ENCODE peak calls at places on chromosome 3, in eight cellular contexts. F is SJSA1, U is neuronal stem cell, O is heart left ventricle, T is GM12865, K is uterus, G is cardiac fibroblast, J is left lung. D is an unnamed sample.

GRCh38 chr3:90024986-90025385 is 917.6 kb downstream of the EPHA3 start:
- DNase-seq in F (peak), U (no peak), O (no peak), T (no peak), J (no peak), G (no peak), K (no peak), D (no peak)

GRCh38 chr3:14467723-14468620 is 65.6 kb downstream of the SLC6A6 start:
- DNase-seq in G (peak), J (no peak), U (peak), T (peak), F (peak), K (peak), O (no peak), D (no peak)

GRCh38 chr3:5197022-5197421 is 9.5 kb downstream of the EDEM1 start:
- DNase-seq in J (no peak), O (no peak), K (no peak), U (no peak), G (peak), F (no peak), T (no peak), D (no peak)

GRCh38 chr3:139506792-139507191 is 30.5 kb upstream of the RBP2 start:
- DNase-seq in F (no peak), U (no peak), O (no peak), G (no peak), J (no peak), K (no peak), T (no peak), D (no peak)

GRCh38 chr3:12405432-12406272 is 78.6 kb upstream of the TSEN2 start:
- DNase-seq in K (peak), F (peak), J (peak), G (peak), U (no peak), O (peak), T (no peak), D (peak)

GRCh38 chr3:109559389-109559788 is 222.0 kb upstream of the DPPA4 start:
- DNase-seq in K (no peak), F (no peak), G (no peak), O (no peak), T (no peak), J (no peak), U (no peak), D (no peak)

GRCh38 chr3:16101295-16102186 is 72.9 kb upstream of the GALNT15 start:
- DNase-seq in O (no peak), K (no peak), T (peak), F (no peak), G (no peak), J (no peak), U (no peak), D (no peak)

GRCh38 chr3:183148056-183148455 is 14.5 kb downstream of the LAMP3 start:
- DNase-seq in O (no peak), J (no peak), U (no peak), F (peak), G (peak), T (no peak), K (no peak), D (no peak)

GRCh38 chr3:121992601-121993560 is 29.2 kb downstream of the ILDR1 start:
- DNase-seq in O (no peak), T (peak), J (no peak), K (no peak), G (no peak), U (no peak), F (no peak), D (no peak)

GRCh38 chr3:113241292-113242033 is 30.1 kb downstream of the BOC start:
- DNase-seq in F (peak), O (no peak), J (no peak), G (no peak), T (no peak), U (peak), K (peak), D (no peak)

GRCh38 chr3:38354588-38355344 is 8.2 kb downstream of the XYLB start:
- DNase-seq in F (no peak), T (no peak), U (no peak), O (no peak), J (no peak), G (peak), K (no peak), D (no peak)

GRCh38 chr3:38276081-38276916 is 5.8 kb upstream of the SLC22A14 start:
- DNase-seq in K (no peak), G (no peak), O (no peak), T (no peak), U (no peak), F (no peak), J (no peak), D (no peak)

GRCh38 chr3:58177747-58178527 is 32.8 kb downstream of the DNASE1L3 start:
- DNase-seq in F (peak), J (peak), O (peak), K (peak), U (peak), T (peak), G (peak), D (peak)

GRCh38 chr3:134904333-134904771 is 109.3 kb downstream of the EPHB1 start:
- DNase-seq in G (no peak), T (peak), J (no peak), K (no peak), O (no peak), F (no peak), U (no peak), D (no peak)

GRCh38 chr3:16174389-16174788 is at the start of gene GALNT15:
- DNase-seq in G (peak), U (no peak), O (peak), T (no peak), K (peak), J (peak), F (peak), D (peak)

GRCh38 chr3:76025561-76025960 is 240.2 kb upstream of the ZNF717 start:
- DNase-seq in U (no peak), K (no peak), O (no peak), F (no peak), T (no peak), J (no peak), G (no peak), D (no peak)

GRCh38 chr3:47568901-47569300 is 9.8 kb downstream of the CSPG5 start:
- DNase-seq in O (no peak), T (no peak), J (no peak), F (no peak), G (no peak), U (no peak), K (no peak), D (no peak)

GRCh38 chr3:188842628-188843027 is 329.1 kb upstream of the TPRG1 start:
- DNase-seq in J (no peak), O (no peak), U (no peak), K (no peak), T (no peak), F (no peak), G (no peak), D (no peak)

GRCh38 chr3:33915796-33916589 is 117.6 kb downstream of the PDCD6IP start:
- DNase-seq in G (peak), J (no peak), U (no peak), F (no peak), O (no peak), T (peak), K (no peak), D (no peak)

GRCh38 chr3:196471551-196471950 is 32.0 kb downstream of the RNF168 start:
- DNase-seq in G (no peak), T (no peak), F (no peak), K (no peak), U (no peak), J (no peak), O (no peak), D (no peak)

GRCh38 chr3:183392166-183393034 is 36.0 kb downstream of the MCF2L2 start:
- DNase-seq in J (no peak), T (no peak), K (no peak), O (no peak), U (no peak), F (no peak), G (peak), D (no peak)

GRCh38 chr3:185732782-185733181 is 92.1 kb downstream of the IGF2BP2 start:
- DNase-seq in K (no peak), F (peak), T (no peak), O (no peak), U (no peak), G (peak), J (no peak), D (no peak)

GRCh38 chr3:143280984-143281383 is 161.4 kb downstream of the CHST2 start:
- DNase-seq in F (no peak), G (no peak), J (no peak), T (no peak), U (no peak), K (no peak), O (no peak), D (no peak)

GRCh38 chr3:77887611-77888010 is 847.7 kb downstream of the ROBO2 start:
- DNase-seq in O (no peak), G (no peak), J (no peak), U (no peak), F (no peak), K (no peak), T (no peak), D (no peak)

GRCh38 chr3:5728085-5728484 is 540.6 kb downstream of the EDEM1 start:
- DNase-seq in O (no peak), T (no peak), K (no peak), U (no peak), F (no peak), J (no peak), G (no peak), D (no peak)

GRCh38 chr3:87614998-87615397 is 338.6 kb upstream of the POU1F1 start:
- DNase-seq in J (no peak), G (no peak), F (no peak), T (no peak), U (no peak), K (no peak), O (no peak), D (no peak)

GRCh38 chr3:177657243-177657642 is 460.0 kb upstream of the TBL1XR1 start:
- DNase-seq in G (no peak), F (no peak), K (no peak), J (no peak), O (no peak), U (no peak), T (no peak), D (no peak)

GRCh38 chr3:4351164-4351855 is 48.1 kb downstream of the SETMAR start:
- DNase-seq in O (no peak), K (no peak), U (no peak), F (peak), J (no peak), T (no peak), G (peak), D (no peak)

GRCh38 chr3:144480520-144480919 is 508.9 kb downstream of the DIPK2A start:
- DNase-seq in O (no peak), K (no peak), J (no peak), T (no peak), U (no peak), G (no peak), F (no peak), D (no peak)

GRCh38 chr3:71361346-71361745 is 222.2 kb downstream of the FOXP1 start:
- DNase-seq in O (no peak), J (no peak), F (no peak), T (no peak), U (no peak), K (no peak), G (no peak), D (no peak)

GRCh38 chr3:108485146-108485545 is 25.2 kb downstream of the MYH15 start:
- DNase-seq in T (peak), G (no peak), K (no peak), F (no peak), O (no peak), U (no peak), J (no peak), D (no peak)

GRCh38 chr3:16596352-16597032 is 8.7 kb downstream of the DAZL start:
- DNase-seq in G (no peak), O (no peak), T (peak), U (no peak), J (no peak), F (no peak), K (no peak), D (no peak)

GRCh38 chr3:6781103-6781502 is 79.8 kb upstream of the GRM7 start:
- DNase-seq in G (no peak), U (no peak), F (no peak), J (no peak), O (no peak), T (no peak), K (no peak), D (no peak)

GRCh38 chr3:38297947-38298711 is 16.0 kb downstream of the SLC22A14 start:
- DNase-seq in G (no peak), F (no peak), K (no peak), O (no peak), T (peak), J (no peak), U (no peak), D (no peak)

GRCh38 chr3:15295506-15295905 is 36.9 kb downstream of the SH3BP5 start:
- DNase-seq in G (peak), T (no peak), J (no peak), U (no peak), F (no peak), K (peak), O (no peak), D (no peak)

GRCh38 chr3:61649381-61650170 is 88.2 kb downstream of the PTPRG start:
- DNase-seq in K (no peak), J (no peak), G (no peak), T (no peak), U (no peak), O (no peak), F (no peak), D (no peak)
- H3K4me3 ChIP-seq in K (no peak), J (no peak), G (no peak), T (no peak), U (no peak), O (no peak), F (no peak), D (no peak)

DNA sequence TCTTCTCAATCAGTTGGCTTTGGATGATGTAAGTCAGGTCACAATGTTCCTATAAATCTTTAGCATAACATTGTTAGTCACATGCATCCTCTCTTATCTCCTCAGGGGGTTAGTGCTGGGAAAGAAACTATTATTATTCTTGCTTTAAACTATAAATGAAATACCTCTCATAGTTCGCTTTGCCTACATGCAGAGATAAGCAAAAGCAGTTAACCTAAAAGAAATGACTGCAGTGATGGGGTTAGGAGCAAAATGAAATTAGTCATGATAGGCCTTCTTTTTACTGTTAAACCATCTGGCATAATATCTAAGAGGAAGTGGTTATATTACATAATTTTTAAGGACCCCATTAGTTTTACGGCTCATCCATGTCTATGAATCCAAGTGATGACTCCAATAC is 91.7 kb upstream of the IGSF10 start:
- DNase-seq in U (no peak), J (no peak), O (no peak), G (peak), T (no peak), F (no peak), K (no peak), D (no peak)
- H3K4me3 ChIP-seq in U (no peak), J (no peak), O (no peak), G (no peak), T (no peak), F (no peak), K (no peak), D (no peak)

DNA sequence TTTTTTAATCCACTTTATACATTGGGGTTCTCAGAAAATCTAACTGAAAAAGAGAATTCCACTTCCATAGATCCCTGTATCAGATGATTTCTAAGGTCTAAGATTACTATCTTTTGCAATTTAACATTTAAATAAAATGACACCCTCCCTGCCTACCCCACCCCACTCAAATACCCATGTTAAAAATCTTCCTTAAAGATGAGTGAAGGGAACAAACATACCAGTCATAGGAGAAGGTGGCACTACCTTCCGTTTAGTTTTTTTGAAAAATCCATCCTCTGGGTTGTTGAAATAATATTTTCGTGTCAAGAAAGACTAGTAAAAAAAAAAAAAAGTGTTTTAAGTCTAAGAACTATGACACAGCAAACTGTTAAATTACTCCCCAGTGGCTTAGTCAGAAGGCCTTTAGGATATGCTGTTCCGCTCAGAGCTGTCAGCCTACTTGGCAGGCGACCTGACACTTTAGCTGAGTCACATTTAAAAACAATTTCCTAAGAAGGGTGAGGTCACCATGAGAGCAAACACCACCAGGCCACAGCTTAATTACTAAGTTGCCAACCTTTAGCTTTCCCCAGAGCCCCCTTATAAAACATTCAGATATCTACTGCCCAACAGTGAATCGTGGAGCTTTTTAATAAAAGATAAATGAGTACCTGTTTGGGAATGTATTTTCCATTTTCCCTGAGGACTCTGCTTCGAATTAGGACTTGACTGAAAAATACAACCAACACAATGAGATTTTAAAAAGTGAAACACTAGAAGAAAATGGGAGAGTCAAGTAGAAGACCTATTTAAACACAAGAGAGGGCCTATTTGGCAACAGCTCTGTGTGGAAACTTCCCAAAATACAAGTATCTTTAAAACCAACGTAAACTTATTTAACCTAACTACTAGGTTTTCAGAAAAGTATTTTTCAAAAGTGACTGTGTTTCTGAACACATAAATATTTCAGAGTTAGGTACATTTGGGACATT is 9.6 kb downstream of the EMC3 start:
- DNase-seq in G (peak), U (no peak), K (peak), J (peak), O (peak), T (no peak), F (peak), D (peak)
- H3K4me3 ChIP-seq in G (no peak), U (no peak), K (no peak), J (no peak), O (peak), T (no peak), F (no peak), D (no peak)

GRCh38 chr3:35635931-35636683 is 3.2 kb upstream of the ARPP21 start:
- DNase-seq in F (no peak), G (no peak), K (no peak), T (no peak), U (no peak), O (no peak), J (no peak), D (no peak)

GRCh38 chr3:35639251-35640185 is at the start of gene ARPP21:
- DNase-seq in K (no peak), J (no peak), F (no peak), U (peak), T (no peak), O (peak), G (peak), D (peak)

GRCh38 chr3:35640736-35641135 is 1.4 kb downstream of the ARPP21 start:
- DNase-seq in K (no peak), J (no peak), G (no peak), U (no peak), F (no peak), O (no peak), T (no peak), D (no peak)

GRCh38 chr3:35640186-35640584 is 860 bp downstream of the ARPP21 start:
- DNase-seq in U (no peak), O (no peak), F (no peak), T (no peak), J (no peak), K (no peak), G (no peak), D (no peak)

GRCh38 chr3:35638640-35639250 is 580 bp upstream of the ARPP21 start:
- DNase-seq in G (no peak), O (no peak), K (no peak), J (no peak), T (no peak), F (no peak), U (no peak), D (no peak)
- H3K4me3 ChIP-seq in G (peak), O (peak), K (no peak), J (no peak), T (no peak), F (no peak), U (no peak), D (no peak)

GRCh38 chr3:25781758-25782594 is 1.3 kb downstream of the NGLY1 start:
- DNase-seq in K (no peak), G (no peak), J (no peak), U (no peak), T (peak), O (no peak), F (no peak), D (no peak)
- H3K4me3 ChIP-seq in K (peak), G (peak), J (peak), U (peak), T (peak), O (peak), F (peak), D (peak)

GRCh38 chr3:136916200-136916599 is 41.6 kb upstream of the IL20RB start:
- DNase-seq in O (no peak), T (no peak), U (no peak), J (no peak), G (no peak), K (no peak), F (no peak), D (no peak)

GRCh38 chr3:136920904-136921649 is 36.7 kb upstream of the IL20RB start:
- DNase-seq in G (no peak), U (no peak), K (no peak), F (no peak), O (no peak), T (no peak), J (no peak), D (no peak)

GRCh38 chr3:136914739-136915138 is 43.0 kb upstream of the IL20RB start:
- DNase-seq in G (no peak), U (no peak), K (no peak), T (no peak), O (no peak), F (no peak), J (no peak), D (no peak)

GRCh38 chr3:136925425-136926190 is 32.2 kb upstream of the IL20RB start:
- DNase-seq in F (no peak), J (no peak), K (no peak), O (no peak), T (no peak), G (no peak), U (no peak), D (no peak)

DNA sequence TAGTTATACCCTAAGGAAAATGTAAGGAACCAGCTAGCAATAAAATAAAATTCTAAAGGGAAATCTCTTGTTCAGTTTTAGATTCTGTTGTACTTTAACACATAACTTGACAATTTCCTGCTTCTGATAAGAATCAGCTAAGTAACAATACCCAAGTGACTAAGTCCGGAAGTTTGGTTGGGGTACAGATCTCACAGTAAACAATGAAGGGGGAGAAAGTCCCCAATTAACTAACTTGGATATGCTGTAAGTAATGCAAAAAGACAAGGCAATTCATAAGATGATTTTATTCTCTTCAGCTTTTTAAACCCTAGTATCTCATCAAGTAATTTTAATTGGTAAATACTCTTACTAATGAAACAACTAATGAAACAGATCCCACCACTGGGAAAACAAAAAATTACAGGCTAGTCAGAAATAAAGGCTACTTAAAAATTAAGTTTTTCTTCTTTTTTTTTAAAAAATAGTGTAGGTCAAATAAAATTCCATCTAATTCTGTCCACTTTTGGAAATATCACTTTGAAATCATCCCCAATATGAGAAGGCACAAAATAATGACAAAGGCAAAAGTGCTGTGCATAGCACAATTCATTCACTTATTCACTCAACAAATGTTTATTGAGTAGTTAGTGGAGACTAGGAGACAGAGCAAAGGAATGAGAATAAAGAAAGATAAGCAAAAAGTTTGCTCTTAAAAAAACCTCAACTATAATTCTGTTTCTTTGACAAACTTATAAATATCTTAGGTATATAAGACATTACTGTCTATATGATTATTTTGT is 37.8 kb upstream of the IL20RB start:
- DNase-seq in T (no peak), O (no peak), F (no peak), G (peak), K (no peak), J (no peak), U (no peak), D (no peak)
- H3K4me3 ChIP-seq in T (no peak), O (peak), F (no peak), G (no peak), K (no peak), J (no peak), U (no peak), D (no peak)

GRCh38 chr3:72549819-72550581 is 298.2 kb downstream of the SHQ1 start:
- DNase-seq in U (no peak), F (peak), G (no peak), K (no peak), J (no peak), T (peak), O (no peak), D (no peak)
- H3K4me3 ChIP-seq in U (no peak), F (no peak), G (no peak), K (no peak), J (no peak), T (no peak), O (no peak), D (no peak)

GRCh38 chr3:9448643-9449042 is 51.2 kb downstream of the SETD5 start:
- DNase-seq in G (no peak), T (no peak), J (no peak), O (no peak), K (no peak), F (no peak), U (no peak), D (no peak)
- H3K4me3 ChIP-seq in G (no peak), T (no peak), J (no peak), O (no peak), K (no peak), F (no peak), U (no peak), D (no peak)